ENCODE peak calls at places on chromosomes 7 and 10, in five cellular contexts. N is esophagus muscularis mucosa; X is CD8-positive, alpha-beta T cell; R is mammary epithelial cell; M is lung. P is an unnamed sample.

GRCh38 chr10:96512524-96512991 is 1.2 kb downstream of the TLL2 start:
- DNase-seq in N (peak), X (no peak), R (no peak), M (no peak), P (no peak)

GRCh38 chr10:79237801-79238520 is 109.3 kb upstream of the PPIF start:
- DNase-seq in N (no peak), X (no peak), R (peak), M (no peak), P (no peak)

GRCh38 chr7:101998904-101999236 is 181.4 kb downstream of the CUX1 start:
- DNase-seq in N (no peak), X (no peak), R (no peak), M (no peak), P (no peak)

GRCh38 chr10:36489928-36490279 is 635.5 kb upstream of the ANKRD30A start:
- DNase-seq in N (no peak), X (no peak), R (peak), M (no peak), P (no peak)

GRCh38 chr7:101216860-101217387 is 457 bp downstream of the PLOD3 start:
- DNase-seq in N (no peak), X (no peak), R (peak), M (no peak), P (no peak)

GRCh38 chr10:86968271-86968993 is at the start of gene ADIRF:
- DNase-seq in N (peak), X (peak), R (peak), M (peak), P (no peak)

GRCh38 chr10:132735341-132735775 is 50.6 kb downstream of the NKX6-2 start:
- DNase-seq in N (no peak), X (no peak), R (no peak), M (no peak), P (no peak)

GRCh38 chr7:69738396-69738889 is 140.2 kb downstream of the AUTS2 start:
- DNase-seq in N (no peak), X (no peak), R (no peak), M (no peak), P (no peak)

GRCh38 chr10:62095341-62096071 is 173.1 kb downstream of the RTKN2 start:
- DNase-seq in N (no peak), X (no peak), R (peak), M (peak), P (no peak)

GRCh38 chr7:152315845-152316244 is 120.0 kb downstream of the KMT2C start:
- DNase-seq in N (no peak), X (no peak), R (no peak), M (no peak), P (no peak)

GRCh38 chr10:12960939-12961338 is 40.6 kb downstream of the CCDC3 start:
- DNase-seq in N (no peak), X (no peak), R (no peak), M (no peak), P (no peak)

GRCh38 chr7:88226201-88226600 is 6.4 kb upstream of the SRI start:
- DNase-seq in N (no peak), X (no peak), R (no peak), M (no peak), P (no peak)

GRCh38 chr10:35574924-35575352 is 30.2 kb upstream of the GJD4 start:
- DNase-seq in N (no peak), X (no peak), R (no peak), M (no peak), P (no peak)

GRCh38 chr7:140726304-140726703 is 29.8 kb downstream of the NDUFB2 start:
- DNase-seq in N (no peak), X (no peak), R (no peak), M (no peak), P (peak)

GRCh38 chr10:132376394-132376851 is 20.6 kb upstream of the PWWP2B start:
- DNase-seq in N (no peak), X (no peak), R (no peak), M (no peak), P (no peak)

GRCh38 chr10:15515207-15515606 is 144.1 kb upstream of the FAM171A1 start:
- DNase-seq in N (no peak), X (no peak), R (no peak), M (peak), P (no peak)

GRCh38 chr10:101570764-101571572 is 17.1 kb downstream of the POLL start:
- DNase-seq in N (no peak), X (no peak), R (peak), M (no peak), P (no peak)

GRCh38 chr7:43522406-43523156 is 60.3 kb upstream of the STK17A start:
- DNase-seq in N (peak), X (no peak), R (peak), M (no peak), P (no peak)

GRCh38 chr7:2621061-2621828 is 10.5 kb upstream of the TTYH3 start:
- DNase-seq in N (no peak), X (no peak), R (no peak), M (no peak), P (no peak)

GRCh38 chr7:45089314-45089891 is 634 bp upstream of the NACAD start:
- DNase-seq in N (no peak), X (peak), R (peak), M (peak), P (peak)

GRCh38 chr10:115921795-115922194 is 351.2 kb downstream of the GFRA1 start:
- DNase-seq in N (no peak), X (no peak), R (peak), M (no peak), P (no peak)

GRCh38 chr7:124033093-124033806 is 383 bp upstream of the TMEM229A start:
- DNase-seq in N (no peak), X (no peak), R (no peak), M (no peak), P (no peak)

GRCh38 chr10:21003240-21003822 is 106.2 kb upstream of the NEBL start:
- DNase-seq in N (peak), X (no peak), R (no peak), M (no peak), P (no peak)

GRCh38 chr10:13120786-13121499 is 21.0 kb downstream of the OPTN start:
- DNase-seq in N (no peak), X (no peak), R (no peak), M (no peak), P (no peak)

GRCh38 chr7:105439174-105439893 is 50.6 kb upstream of the SRPK2 start:
- DNase-seq in N (no peak), X (no peak), R (peak), M (peak), P (no peak)

GRCh38 chr10:122282253-122282671 is 11.2 kb downstream of the BTBD16 start:
- DNase-seq in N (no peak), X (no peak), R (no peak), M (no peak), P (no peak)

GRCh38 chr7:8125680-8126444 is 136.1 kb downstream of the ICA1 start:
- DNase-seq in N (no peak), X (peak), R (peak), M (no peak), P (peak)

GRCh38 chr10:56068040-56068439 is 293.0 kb downstream of the ZWINT start:
- DNase-seq in N (no peak), X (no peak), R (no peak), M (no peak), P (no peak)

GRCh38 chr10:119241066-119241465 is 33.7 kb downstream of the GRK5 start:
- DNase-seq in N (no peak), X (no peak), R (no peak), M (no peak), P (no peak)

GRCh38 chr7:16348251-16348650 is 73.1 kb downstream of the CRPPA start:
- DNase-seq in N (no peak), X (no peak), R (no peak), M (no peak), P (no peak)

GRCh38 chr10:1068362-1069361 is 12.5 kb downstream of the WDR37 start:
- DNase-seq in N (no peak), X (no peak), R (no peak), M (no peak), P (no peak)
- H3K4me3 ChIP-seq in N (no peak), X (no peak), R (no peak), M (no peak), P (no peak)

GRCh38 chr7:150801946-150802771 is 1.6 kb downstream of the TMEM176A start:
- DNase-seq in N (peak), X (no peak), R (no peak), M (no peak), P (no peak)

GRCh38 chr7:150799741-150800575 is at the start of gene TMEM176B:
- DNase-seq in N (peak), X (no peak), R (no peak), M (no peak), P (no peak)

GRCh38 chr7:150799156-150799555 is 1.0 kb downstream of the TMEM176B start:
- DNase-seq in N (peak), X (no peak), R (no peak), M (no peak), P (no peak)

GRCh38 chr7:150801242-150801945 is 825 bp downstream of the TMEM176A start:
- DNase-seq in N (peak), X (no peak), R (no peak), M (no peak), P (no peak)

GRCh38 chr7:150800576-150801241 is at the start of gene TMEM176A:
- DNase-seq in N (peak), X (peak), R (no peak), M (no peak), P (no peak)
- H3K4me3 ChIP-seq in N (peak), X (peak), R (no peak), M (peak), P (no peak)

GRCh38 chr7:32293833-32294232 is 196.3 kb downstream of the LSM5 start:
- DNase-seq in N (no peak), X (no peak), R (no peak), M (no peak), P (no peak)

GRCh38 chr7:32301427-32301826 is 188.8 kb downstream of the LSM5 start:
- DNase-seq in N (no peak), X (no peak), R (no peak), M (no peak), P (no peak)

GRCh38 chr7:32299133-32299702 is 191.0 kb downstream of the LSM5 start:
- DNase-seq in N (no peak), X (no peak), R (no peak), M (no peak), P (no peak)

DNA sequence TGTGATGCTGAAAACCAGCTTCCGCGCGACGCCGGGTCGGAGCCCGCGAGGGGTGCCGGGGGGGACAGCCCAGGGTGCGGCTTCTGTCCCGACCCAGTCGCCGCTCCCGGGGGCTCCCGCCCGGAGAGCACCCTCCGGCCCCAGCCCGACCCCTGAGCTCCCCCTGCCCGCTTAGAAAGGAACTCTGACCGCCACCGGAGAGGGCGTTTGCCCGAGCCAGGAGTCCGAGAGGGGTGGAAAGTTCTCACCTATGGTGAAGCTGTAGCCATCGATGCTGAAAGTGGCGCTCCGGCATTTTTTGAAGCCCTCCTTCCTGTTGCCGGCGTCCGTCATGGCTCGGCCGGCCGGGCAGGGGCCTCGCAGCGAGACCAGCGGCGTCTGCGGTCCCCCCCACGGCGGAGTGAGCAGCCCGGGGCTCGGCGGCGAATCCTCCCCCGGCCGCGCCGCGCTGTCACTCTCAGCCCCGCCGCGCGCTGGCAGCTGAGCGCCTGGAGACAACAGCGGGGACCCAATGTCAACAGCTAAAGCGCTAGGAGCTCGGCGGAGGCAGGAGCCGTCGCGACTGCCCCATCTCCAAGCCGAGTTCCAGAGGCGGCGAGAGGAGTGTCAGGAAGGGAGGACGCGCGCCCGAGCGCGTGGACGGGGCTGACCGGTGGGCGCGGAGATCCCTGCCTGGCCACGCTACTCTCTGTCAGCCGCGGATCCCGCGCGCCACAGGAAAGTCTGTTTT is 191.6 kb downstream of the LSM5 start:
- DNase-seq in N (no peak), X (no peak), R (peak), M (no peak), P (no peak)
- H3K4me3 ChIP-seq in N (peak), X (no peak), R (peak), M (peak), P (no peak)

GRCh38 chr10:61001731-61002122 is 57.7 kb upstream of the RHOBTB1 start:
- DNase-seq in N (no peak), X (no peak), R (no peak), M (no peak), P (no peak)

GRCh38 chr10:60994128-60994527 is 50.1 kb upstream of the RHOBTB1 start:
- DNase-seq in N (no peak), X (no peak), R (no peak), M (no peak), P (no peak)

GRCh38 chr10:61000769-61001730 is 57.1 kb upstream of the RHOBTB1 start:
- DNase-seq in N (no peak), X (no peak), R (peak), M (no peak), P (no peak)

DNA sequence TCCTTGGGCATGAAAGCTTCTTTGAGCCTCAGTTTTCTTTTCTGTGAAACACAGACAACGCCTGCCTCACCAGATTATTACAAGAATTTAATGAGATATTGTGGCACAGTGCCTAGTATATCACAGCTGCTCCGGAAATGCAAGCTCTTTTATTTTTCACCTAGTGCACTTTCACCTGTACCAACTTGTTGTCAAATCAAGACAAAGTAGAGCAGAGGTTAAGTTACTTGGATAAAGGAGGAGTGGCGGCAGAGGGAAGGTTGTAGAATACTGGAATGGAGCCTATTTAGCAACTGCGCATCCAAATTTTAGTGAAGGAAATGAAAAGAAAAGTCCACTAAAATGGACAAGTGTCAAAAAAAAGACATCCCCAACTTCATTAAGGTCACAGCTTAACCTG is 54.9 kb upstream of the RHOBTB1 start:
- DNase-seq in N (no peak), X (no peak), R (no peak), M (no peak), P (no peak)
- H3K4me3 ChIP-seq in N (no peak), X (no peak), R (no peak), M (no peak), P (no peak)

DNA sequence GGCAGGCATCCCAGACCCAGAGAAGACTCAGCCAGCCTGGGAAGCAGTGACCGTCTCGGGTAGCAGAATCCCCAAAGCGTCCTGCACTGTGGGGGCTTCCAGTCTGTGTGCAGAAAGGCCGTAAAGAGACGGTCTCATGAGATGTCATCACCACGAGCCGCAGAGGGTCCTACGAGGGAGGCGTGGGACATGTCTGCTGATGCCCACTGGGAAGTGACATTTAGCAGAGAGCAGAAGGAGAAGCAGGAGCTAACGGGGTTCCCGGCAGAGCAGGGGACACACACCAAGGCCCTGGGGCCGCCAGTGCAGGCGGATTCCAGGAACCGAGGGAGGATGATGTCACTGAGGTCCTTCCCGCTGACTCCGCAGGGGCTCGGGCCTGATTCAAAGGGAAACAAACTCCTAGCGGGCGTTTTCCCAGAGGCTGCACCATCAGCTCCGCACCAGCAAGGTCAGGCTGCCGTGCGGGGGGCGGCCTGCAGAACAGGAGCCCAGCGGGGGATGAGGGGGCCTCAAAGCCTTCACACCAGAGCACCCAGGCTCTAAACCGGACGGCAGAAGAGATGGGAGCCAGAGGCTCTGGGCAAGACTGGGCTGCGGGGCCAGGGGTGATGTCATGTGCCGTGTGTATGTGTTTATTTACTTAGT is 85.4 kb upstream of the PDGFA start:
- DNase-seq in N (no peak), X (no peak), R (no peak), M (no peak), P (no peak)
- H3K4me3 ChIP-seq in N (peak), X (peak), R (no peak), M (no peak), P (peak)

GRCh38 chr7:128891110-128891941 is 19.2 kb downstream of the KCP start:
- DNase-seq in N (no peak), X (no peak), R (no peak), M (no peak), P (no peak)
- H3K4me3 ChIP-seq in N (peak), X (no peak), R (peak), M (no peak), P (no peak)

GRCh38 chr7:128129224-128129864 is 98.1 kb upstream of the LRRC4 start:
- DNase-seq in N (peak), X (no peak), R (no peak), M (peak), P (no peak)
- H3K4me3 ChIP-seq in N (no peak), X (no peak), R (no peak), M (no peak), P (no peak)